ENCODE peak calls at places on chromosomes 16 and 17, in seven cellular contexts. U, J, Z, I, O, N and Q are unnamed samples.

GRCh38 chr17:58710948-58711552 is 18.6 kb downstream of the RAD51C start:
- DNase-seq in O (no peak), J (peak; percentile 41), Z (peak; percentile 12), I (peak; percentile 52), N (peak; percentile 38), U (peak; percentile 78), Q (peak; percentile 10)

GRCh38 chr17:57408064-57408811 is 151.9 kb downstream of the MSI2 start:
- DNase-seq in U (no peak), I (no peak), Z (peak; percentile 31), N (peak; percentile 60), J (no peak), O (no peak), Q (no peak)

GRCh38 chr16:28897826-28898225 is 19.5 kb downstream of the ATP2A1 start:
- DNase-seq in N (no peak), I (peak; percentile 44), O (no peak), U (no peak), J (no peak), Z (no peak), Q (no peak)

GRCh38 chr16:85485379-85485778 is 127.7 kb upstream of the GSE1 start:
- DNase-seq in O (no peak), U (no peak), I (no peak), Z (peak; percentile 87), N (no peak), J (no peak), Q (no peak)

GRCh38 chr16:27701381-27701780 is 151.4 kb downstream of the KATNIP start:
- DNase-seq in J (no peak), I (no peak), N (no peak), O (no peak), U (no peak), Z (no peak), Q (no peak)

GRCh38 chr17:28828294-28829040 is 14.1 kb downstream of the FAM222B start:
- DNase-seq in I (peak; percentile 54), Z (no peak), N (no peak), O (no peak), U (no peak), J (no peak), Q (peak; percentile 11)

GRCh38 chr17:2700491-2701141 is 10.9 kb downstream of the CLUH start:
- DNase-seq in N (no peak), O (no peak), J (no peak), Z (no peak), U (peak; percentile 0), I (no peak), Q (no peak)

GRCh38 chr16:17273142-17273561 is 197.6 kb downstream of the XYLT1 start:
- DNase-seq in N (no peak), O (peak; percentile 2), U (peak; percentile 86), I (peak; percentile 88), Z (no peak), J (peak; percentile 76), Q (peak; percentile 69)